ENCODE peak calls at places on chromosomes 6 and 20, in eight cellular contexts. J is BJ, F is small intestine, A is A549, S is lower lobe of right lung, B is H1, O is GM12864, Y is IMR-90. P is an unnamed sample.

GRCh38 chr6:154995241-154996162 is at the start of gene TIAM2:
- DNase-seq in J (no peak), F (peak), A (peak), S (no peak), B (peak), O (no peak), Y (no peak), P (no peak)

GRCh38 chr20:17735959-17736621 is 36.3 kb downstream of the BANF2 start:
- DNase-seq in J (no peak), F (no peak), A (no peak), S (no peak), B (no peak), O (no peak), Y (peak), P (peak)

GRCh38 chr20:1122388-1123315 is 4.2 kb downstream of the PSMF1 start:
- DNase-seq in J (peak), F (peak), A (no peak), S (peak), B (no peak), O (no peak), Y (peak), P (peak)

GRCh38 chr6:35049885-35050284 is 91.3 kb downstream of the TCP11 start:
- DNase-seq in J (peak), F (peak), A (no peak), S (no peak), B (no peak), O (no peak), Y (peak), P (peak)

GRCh38 chr6:9455794-9456193 is 959.1 kb downstream of the TFAP2A start:
- DNase-seq in J (no peak), F (no peak), A (no peak), S (no peak), B (no peak), O (no peak), Y (no peak), P (no peak)

GRCh38 chr20:35909176-35909575 is 45.1 kb downstream of the SCAND1 start:
- DNase-seq in J (no peak), F (no peak), A (no peak), S (no peak), B (no peak), O (no peak), Y (no peak), P (no peak)

GRCh38 chr6:30071081-30071818 is 4.3 kb downstream of the PPP1R11 start:
- DNase-seq in J (no peak), F (no peak), A (no peak), S (peak), B (peak), O (no peak), Y (peak), P (peak)

GRCh38 chr6:47595785-47596184 is 102.6 kb upstream of the ADGRF4 start:
- DNase-seq in J (no peak), F (peak), A (no peak), S (no peak), B (no peak), O (no peak), Y (no peak), P (no peak)

GRCh38 chr6:46011241-46012085 is 4.2 kb downstream of the CLIC5 start:
- DNase-seq in J (no peak), F (peak), A (no peak), S (no peak), B (no peak), O (peak), Y (no peak), P (no peak)

GRCh38 chr6:123338394-123338793 is 298.4 kb downstream of the TRDN start:
- DNase-seq in J (no peak), F (no peak), A (no peak), S (no peak), B (no peak), O (no peak), Y (no peak), P (no peak)

GRCh38 chr6:53869964-53870363 is 75.2 kb downstream of the LRRC1 start:
- DNase-seq in J (no peak), F (no peak), A (no peak), S (no peak), B (no peak), O (no peak), Y (no peak), P (no peak)

DNA sequence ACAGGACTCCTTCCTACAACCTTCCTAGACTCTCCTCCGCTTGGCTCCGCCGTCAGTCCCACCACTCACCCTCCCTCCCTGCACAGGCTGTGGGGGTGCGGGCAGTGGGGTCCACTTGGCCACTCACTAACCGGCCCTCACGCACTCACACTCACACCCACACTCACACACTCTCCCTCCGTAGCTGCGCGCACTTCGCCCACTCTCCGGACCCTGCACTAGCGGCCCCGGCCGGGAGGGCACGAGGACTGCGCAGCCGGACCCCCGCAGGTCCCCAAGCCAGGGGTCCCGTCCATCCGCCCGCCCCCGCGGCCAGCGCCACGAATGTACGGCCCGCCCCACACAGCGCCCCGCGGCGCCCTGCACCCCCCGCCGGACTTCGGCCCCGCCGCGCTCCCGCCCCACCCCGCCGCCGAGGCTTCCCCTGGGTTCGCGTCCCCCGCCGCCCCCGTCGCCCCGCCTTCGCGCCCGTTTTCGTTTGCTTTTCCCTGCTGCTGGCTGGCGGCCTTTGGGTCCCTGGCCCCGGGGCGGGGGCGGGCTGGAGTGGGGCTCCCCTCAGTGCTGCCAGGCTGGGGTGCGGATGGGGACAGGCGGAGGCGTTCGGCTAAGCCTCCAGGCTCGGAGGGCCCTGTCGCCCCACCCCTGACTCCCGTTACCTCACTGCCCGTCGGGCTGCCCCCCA is 23.0 kb upstream of the SLC22A7 start:
- DNase-seq in J (no peak), F (peak), A (no peak), S (no peak), B (no peak), O (no peak), Y (no peak), P (no peak)
- H3K4me3 ChIP-seq in J (peak), F (peak), A (peak), S (peak), B (peak), O (peak), Y (peak), P (peak)

GRCh38 chr6:37570801-37571200 is 71.1 kb upstream of the CCDC167 start:
- DNase-seq in J (no peak), F (no peak), A (no peak), S (no peak), B (no peak), O (no peak), Y (no peak), P (no peak)

GRCh38 chr6:37569999-37570776 is 70.5 kb upstream of the CCDC167 start:
- DNase-seq in J (no peak), F (no peak), A (no peak), S (no peak), B (no peak), O (no peak), Y (no peak), P (no peak)

GRCh38 chr6:37569317-37569716 is 69.6 kb upstream of the CCDC167 start:
- DNase-seq in J (no peak), F (no peak), A (no peak), S (no peak), B (no peak), O (no peak), Y (no peak), P (no peak)

GRCh38 chr6:37565267-37566208 is 65.8 kb upstream of the CCDC167 start:
- DNase-seq in J (no peak), F (no peak), A (no peak), S (no peak), B (peak), O (no peak), Y (no peak), P (no peak)

DNA sequence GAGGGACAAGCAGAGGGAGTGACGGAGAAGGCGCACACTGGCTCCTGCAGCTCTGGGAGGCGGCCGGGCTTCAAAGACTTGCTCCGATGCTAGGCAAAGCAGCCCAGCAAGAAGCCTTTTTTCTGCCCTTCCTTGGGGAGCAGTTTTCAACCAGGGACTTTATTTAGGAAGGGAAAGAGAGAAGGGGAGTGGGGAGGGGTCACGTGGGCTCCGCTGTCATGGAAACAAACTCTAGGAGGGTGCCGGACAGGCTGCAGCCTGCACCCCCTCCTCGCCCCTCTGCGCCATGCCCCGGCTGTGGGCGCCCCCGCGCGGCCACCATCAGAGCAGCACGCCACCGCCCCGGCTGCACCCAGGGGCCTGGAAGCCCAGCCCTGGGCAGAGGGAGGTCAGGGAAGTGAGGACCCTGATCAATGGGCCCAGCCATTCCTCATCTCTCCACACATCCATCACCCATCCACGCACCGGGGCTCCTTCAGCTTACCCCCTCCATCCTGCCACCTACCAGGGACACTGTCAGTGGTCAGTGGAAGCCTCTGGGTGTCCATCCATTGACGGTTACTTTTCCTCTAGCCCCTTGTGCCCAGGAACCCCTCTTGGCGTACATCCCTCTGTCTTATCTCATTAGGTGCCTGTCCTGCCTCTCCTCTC is 66.6 kb upstream of the CCDC167 start:
- DNase-seq in J (no peak), F (peak), A (peak), S (peak), B (peak), O (no peak), Y (no peak), P (no peak)
- H3K4me3 ChIP-seq in J (peak), F (no peak), A (no peak), S (peak), B (peak), O (peak), Y (peak), P (peak)

GRCh38 chr6:100226811-100227210 is 232.8 kb upstream of the MCHR2 start:
- DNase-seq in J (no peak), F (no peak), A (no peak), S (no peak), B (no peak), O (no peak), Y (no peak), P (no peak)

GRCh38 chr6:100230115-100230975 is 234.4 kb downstream of the SIM1 start:
- DNase-seq in J (no peak), F (no peak), A (no peak), S (no peak), B (no peak), O (no peak), Y (no peak), P (peak)

GRCh38 chr6:100229512-100229911 is 235.2 kb downstream of the SIM1 start:
- DNase-seq in J (no peak), F (no peak), A (no peak), S (peak), B (no peak), O (no peak), Y (no peak), P (no peak)

GRCh38 chr6:100230976-100231316 is 233.8 kb downstream of the SIM1 start:
- DNase-seq in J (no peak), F (no peak), A (no peak), S (no peak), B (no peak), O (no peak), Y (peak), P (peak)

DNA sequence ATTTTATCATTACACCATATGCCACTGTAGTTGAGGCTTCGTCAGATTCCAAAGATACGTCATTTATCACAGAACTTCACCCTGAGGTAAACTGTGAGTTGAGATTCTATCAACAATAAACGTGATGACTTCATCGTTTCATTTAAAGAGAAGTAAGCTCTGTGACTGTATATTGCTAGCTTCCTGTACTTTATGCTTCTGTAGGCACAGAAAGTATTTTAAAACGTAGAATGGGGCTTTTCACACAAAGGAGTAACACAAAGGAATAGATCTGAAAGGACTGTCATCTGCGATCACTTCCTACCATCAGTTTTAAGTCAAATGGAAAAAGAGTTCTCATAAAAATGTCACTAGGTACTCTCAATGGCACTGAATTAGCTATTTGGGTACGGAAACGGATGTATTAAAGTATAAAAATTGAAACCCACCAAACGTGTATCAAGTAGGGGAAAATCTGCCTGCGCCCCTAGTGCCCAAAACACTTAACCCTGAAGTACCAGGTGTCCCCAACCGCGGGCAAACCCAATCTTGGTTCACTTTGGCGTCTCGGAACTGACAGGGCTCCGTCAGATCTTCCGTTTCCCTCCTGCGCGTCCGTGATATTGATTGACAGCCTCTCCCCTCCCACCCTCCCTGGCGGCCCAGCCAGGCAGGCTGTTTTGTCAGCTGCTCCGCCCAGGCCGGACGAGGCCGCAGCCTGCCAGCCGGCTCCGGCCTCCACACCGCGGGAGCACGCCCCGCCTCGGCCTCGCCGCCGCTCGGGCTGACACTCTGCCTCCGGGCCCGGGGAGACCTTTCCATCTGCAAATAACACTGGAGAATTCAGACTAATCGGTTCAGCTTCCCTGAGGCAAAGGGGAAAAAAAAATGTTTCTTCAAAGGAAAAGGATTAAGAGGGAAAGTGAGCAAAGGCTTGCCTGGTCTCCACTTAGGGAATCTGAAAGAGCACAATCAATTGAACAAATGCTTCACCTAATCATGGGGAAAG is 234.7 kb upstream of the MCHR2 start:
- DNase-seq in J (no peak), F (peak), A (peak), S (peak), B (peak), O (peak), Y (peak), P (peak)
- H3K4me3 ChIP-seq in J (peak), F (peak), A (peak), S (peak), B (peak), O (peak), Y (peak), P (peak)

GRCh38 chr6:87944541-87944954 is 103.1 kb upstream of the SPACA1 start:
- DNase-seq in J (peak), F (peak), A (peak), S (peak), B (no peak), O (no peak), Y (peak), P (peak)
- H3K4me3 ChIP-seq in J (no peak), F (no peak), A (no peak), S (no peak), B (no peak), O (no peak), Y (no peak), P (no peak)

GRCh38 chr6:13863699-13864155 is 49.4 kb upstream of the MCUR1 start:
- DNase-seq in J (no peak), F (peak), A (no peak), S (no peak), B (no peak), O (no peak), Y (no peak), P (no peak)

GRCh38 chr6:13854716-13855250 is 40.4 kb upstream of the MCUR1 start:
- DNase-seq in J (no peak), F (no peak), A (no peak), S (no peak), B (peak), O (no peak), Y (no peak), P (no peak)

GRCh38 chr6:13865132-13865531 is 50.8 kb upstream of the MCUR1 start:
- DNase-seq in J (no peak), F (no peak), A (no peak), S (no peak), B (no peak), O (no peak), Y (no peak), P (no peak)

GRCh38 chr6:13859871-13860555 is 45.7 kb upstream of the MCUR1 start:
- DNase-seq in J (no peak), F (no peak), A (no peak), S (no peak), B (no peak), O (no peak), Y (no peak), P (no peak)
- H3K4me3 ChIP-seq in J (no peak), F (peak), A (no peak), S (peak), B (peak), O (no peak), Y (peak), P (no peak)

GRCh38 chr6:111087871-111088667 is 766 bp downstream of the SLC16A10 start:
- DNase-seq in J (no peak), F (peak), A (no peak), S (peak), B (peak), O (no peak), Y (no peak), P (no peak)
- H3K4me3 ChIP-seq in J (no peak), F (peak), A (peak), S (peak), B (peak), O (peak), Y (peak), P (no peak)

GRCh38 chr6:26609463-26609862 is 12.7 kb downstream of the ABT1 start:
- DNase-seq in J (no peak), F (no peak), A (no peak), S (no peak), B (no peak), O (no peak), Y (no peak), P (no peak)

GRCh38 chr6:26611599-26611998 is 14.8 kb downstream of the ABT1 start:
- DNase-seq in J (no peak), F (no peak), A (no peak), S (no peak), B (no peak), O (no peak), Y (no peak), P (no peak)

GRCh38 chr6:26604026-26604425 is 7.3 kb downstream of the ABT1 start:
- DNase-seq in J (no peak), F (no peak), A (no peak), S (no peak), B (no peak), O (no peak), Y (no peak), P (no peak)

GRCh38 chr6:26604797-26605196 is 8.0 kb downstream of the ABT1 start:
- DNase-seq in J (no peak), F (no peak), A (no peak), S (no peak), B (no peak), O (no peak), Y (peak), P (no peak)

DNA sequence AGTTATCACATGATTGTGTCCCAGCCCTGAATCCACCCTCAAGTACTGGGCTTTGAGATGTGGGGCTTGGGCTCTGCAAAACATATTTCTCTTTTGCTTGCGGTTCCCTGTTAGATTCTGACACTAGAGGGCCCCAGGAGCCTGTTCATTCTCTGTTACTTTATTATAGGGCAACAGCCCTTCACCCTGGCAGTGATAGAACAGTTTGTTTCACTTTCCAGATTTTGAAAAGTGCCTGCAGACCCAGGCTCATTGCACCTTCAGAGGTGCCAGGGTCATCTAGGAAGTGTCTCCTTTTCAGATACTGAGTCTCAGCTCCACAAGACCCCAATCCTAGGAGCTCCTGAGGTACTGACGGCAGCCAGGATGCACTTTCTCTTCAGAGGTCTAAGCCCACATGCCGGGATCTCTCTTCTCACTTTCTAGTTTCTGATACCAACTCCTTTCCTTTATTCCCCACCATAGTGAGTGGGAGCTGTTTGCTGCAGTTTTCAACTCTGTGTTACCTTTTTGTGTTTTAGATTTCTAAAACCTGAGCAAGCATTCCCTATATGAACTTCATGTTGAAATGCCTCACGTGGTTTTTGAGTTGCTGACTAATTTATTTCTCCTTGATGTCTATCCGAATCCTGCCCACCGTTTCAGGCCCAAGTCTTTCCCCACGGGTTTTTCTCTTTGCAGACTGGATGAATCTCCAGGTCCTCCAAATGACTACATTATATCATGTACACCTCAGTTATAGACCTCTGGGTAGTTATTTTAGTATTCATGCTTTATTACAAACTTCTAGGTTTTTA is 10.9 kb downstream of the ABT1 start:
- DNase-seq in J (no peak), F (peak), A (peak), S (no peak), B (no peak), O (peak), Y (peak), P (peak)
- H3K4me3 ChIP-seq in J (no peak), F (peak), A (peak), S (peak), B (no peak), O (peak), Y (peak), P (no peak)

GRCh38 chr6:27280540-27281000 is 31.5 kb downstream of the POM121L2 start:
- DNase-seq in J (no peak), F (no peak), A (no peak), S (no peak), B (no peak), O (no peak), Y (no peak), P (no peak)

GRCh38 chr6:27279513-27280063 is 32.1 kb downstream of the PRSS16 start:
- DNase-seq in J (no peak), F (no peak), A (no peak), S (no peak), B (peak), O (no peak), Y (no peak), P (no peak)

GRCh38 chr6:27281569-27281968 is 30.5 kb downstream of the POM121L2 start:
- DNase-seq in J (no peak), F (no peak), A (no peak), S (no peak), B (no peak), O (no peak), Y (no peak), P (no peak)

GRCh38 chr6:27280064-27280539 is 32.0 kb downstream of the POM121L2 start:
- DNase-seq in J (no peak), F (no peak), A (no peak), S (no peak), B (peak), O (no peak), Y (peak), P (peak)

GRCh38 chr6:27281105-27281539 is 31.0 kb downstream of the POM121L2 start:
- DNase-seq in J (no peak), F (no peak), A (no peak), S (no peak), B (no peak), O (no peak), Y (no peak), P (no peak)
- H3K4me3 ChIP-seq in J (no peak), F (no peak), A (peak), S (no peak), B (peak), O (no peak), Y (no peak), P (no peak)